ENCODE peak calls at places on chromosomes 16 and 17, in seven cellular contexts. Y is cerebellar nuclear complex; R is NCI-H345; G is fibroblast of the aortic adventitia; Q is T-helper 17 cell; B is NCI-H187; K is stimulated activated CD8-positive, alpha-beta memory T cell treated with anti-CD3 and anti-CD28 coated beads, Interleukin-2, amount 100 ng/mL, for 1 hour. J is an unnamed sample.

GRCh38 chr16:88013091-88013609 is 61.9 kb downstream of the BANP start:
- DNase-seq in K (no peak), G (no peak), Y (no peak), R (no peak), B (no peak), Q (no peak), J (no peak)

GRCh38 chr17:30819941-30820705 is 4.4 kb downstream of the CRLF3 start:
- DNase-seq in B (no peak), Y (no peak), K (no peak), R (no peak), G (peak), Q (no peak), J (no peak)

GRCh38 chr16:8644151-8644512 is 22.6 kb downstream of the METTL22 start:
- DNase-seq in Y (no peak), Q (no peak), R (no peak), B (no peak), K (no peak), G (no peak), J (no peak)

GRCh38 chr16:54930034-54930938 is at the start of gene IRX5:
- DNase-seq in R (peak), G (peak), Y (no peak), Q (peak), K (no peak), B (peak), J (peak)

GRCh38 chr16:88758227-88758943 is 26.6 kb downstream of the PIEZO1 start:
- DNase-seq in K (no peak), R (peak), G (no peak), Y (no peak), Q (no peak), B (no peak), J (no peak)

GRCh38 chr17:74244543-74244942 is 29.5 kb upstream of the DNAI2 start:
- DNase-seq in K (no peak), Y (no peak), Q (no peak), R (no peak), B (no peak), G (no peak), J (no peak)

GRCh38 chr16:2298621-2299020 is 30.7 kb upstream of the RNPS1 start:
- DNase-seq in Y (no peak), Q (no peak), G (no peak), K (no peak), R (no peak), B (no peak), J (no peak)

GRCh38 chr16:66520406-66521194 is 29.3 kb downstream of the TK2 start:
- DNase-seq in K (no peak), Q (no peak), Y (no peak), G (no peak), R (no peak), B (no peak), J (no peak)

GRCh38 chr16:12547608-12547922 is 256.1 kb downstream of the CPPED1 start:
- DNase-seq in G (no peak), B (no peak), R (no peak), K (no peak), Q (no peak), Y (no peak), J (no peak)

J was measured in NCI-H1048.